ENCODE peak calls at places on chromosomes 13 and 19, in six cellular contexts. M is germinal center, H is T follicular helper cell, E is GM04503, J is iPS-NIHi11, S is NCI-H460. U is an unnamed sample.

GRCh38 chr19:44694184-44694579 is 4.8 kb upstream of the CEACAM16 start:
- DNase-seq in M (peak), H (no peak), E (no peak), J (no peak), S (no peak), U (peak)

GRCh38 chr19:391199-391557 is 17.8 kb downstream of the C2CD4C start:
- DNase-seq in M (no peak), H (no peak), E (no peak), J (no peak), S (no peak), U (no peak)

GRCh38 chr19:49433240-49433901 is 8.0 kb downstream of the SLC17A7 start:
- DNase-seq in M (no peak), H (no peak), E (no peak), J (no peak), S (no peak), U (no peak)

GRCh38 chr19:17766543-17767131 is 15.4 kb downstream of the FCHO1 start:
- DNase-seq in M (no peak), H (no peak), E (no peak), J (peak), S (peak), U (peak)

GRCh38 chr13:92158335-92158734 is 759.9 kb downstream of the GPC5 start:
- DNase-seq in M (no peak), H (no peak), E (no peak), J (no peak), S (no peak), U (no peak)

GRCh38 chr13:55816976-55817601 is 1323.6 kb upstream of the PRR20A start:
- DNase-seq in M (no peak), H (no peak), E (no peak), J (no peak), S (no peak), U (no peak)

GRCh38 chr19:17510220-17510993 is 1.0 kb upstream of the PGLS start:
- DNase-seq in M (no peak), H (no peak), E (no peak), J (no peak), S (no peak), U (no peak)

GRCh38 chr19:8610041-8610927 is at the start of gene ADAMTS10:
- DNase-seq in M (no peak), H (peak), E (no peak), J (peak), S (no peak), U (no peak)